ENCODE peak calls at places on chromosomes 3 and 15, in seven cellular contexts. B, N, T, S, L, Q and I are unnamed samples.

GRCh38 chr15:70582143-70582945 is 181.0 kb downstream of the UACA start:
- DNase-seq in N (peak), L (no peak), B (no peak), S (no peak), Q (no peak), T (no peak), I (no peak)

GRCh38 chr3:23258110-23258509 is 55.0 kb downstream of the UBE2E2 start:
- DNase-seq in Q (no peak), T (no peak), S (no peak), N (no peak), B (no peak), L (no peak), I (no peak)

GRCh38 chr15:20106026-20106425 is 435.6 kb downstream of the GOLGA6L6 start:
- DNase-seq in S (no peak), B (no peak), T (no peak), N (no peak), Q (no peak), L (no peak), I (no peak)

GRCh38 chr3:139267300-139268246 is 76.2 kb upstream of the MRPS22 start:
- DNase-seq in S (no peak), N (no peak), B (no peak), T (no peak), Q (no peak), L (no peak), I (no peak)

GRCh38 chr3:45509038-45509767 is 85.3 kb upstream of the LIMD1 start:
- DNase-seq in B (no peak), N (peak), S (no peak), T (peak), Q (no peak), L (peak), I (peak)

GRCh38 chr15:101504866-101505609 is 15.5 kb upstream of the PCSK6 start:
- DNase-seq in Q (no peak), T (no peak), L (no peak), S (no peak), N (no peak), B (no peak), I (no peak)

GRCh38 chr3:186025161-186025560 is 83.7 kb downstream of the ETV5 start:
- DNase-seq in B (no peak), N (peak), S (no peak), Q (no peak), L (no peak), T (peak), I (peak)

GRCh38 chr15:87681054-87681453 is 575.5 kb downstream of the NTRK3 start:
- DNase-seq in T (no peak), S (no peak), B (no peak), L (no peak), Q (no peak), N (no peak), I (no peak)

GRCh38 chr15:73617310-73617709 is 15.9 kb downstream of the NPTN start:
- DNase-seq in Q (no peak), T (no peak), N (no peak), B (no peak), L (no peak), S (no peak), I (peak)

GRCh38 chr3:37594873-37595783 is 266.6 kb upstream of the CTDSPL start:
- DNase-seq in T (no peak), N (no peak), B (no peak), Q (no peak), S (no peak), L (no peak), I (no peak)

GRCh38 chr3:54086639-54087405 is 35.5 kb upstream of the CACNA2D3 start:
- DNase-seq in L (no peak), B (no peak), Q (no peak), T (no peak), N (no peak), S (no peak), I (no peak)

GRCh38 chr3:161148832-161149475 is 43.8 kb upstream of the B3GALNT1 start:
- DNase-seq in L (no peak), B (no peak), T (no peak), S (no peak), N (peak), Q (no peak), I (no peak)

GRCh38 chr3:40623567-40623966 is 98.8 kb downstream of the ZNF621 start:
- DNase-seq in B (no peak), T (peak), S (no peak), N (no peak), Q (no peak), L (no peak), I (peak)

GRCh38 chr3:142647856-142648255 is 51.7 kb downstream of the PLS1 start:
- DNase-seq in S (no peak), N (no peak), T (no peak), B (no peak), Q (no peak), L (no peak), I (no peak)

GRCh38 chr3:42174679-42175660 is 83.8 kb downstream of the TRAK1 start:
- DNase-seq in Q (no peak), L (no peak), S (no peak), N (no peak), T (no peak), B (no peak), I (no peak)

GRCh38 chr15:78077053-78077859 is at the start of gene TBC1D2B:
- DNase-seq in B (peak), T (peak), Q (peak), N (peak), L (peak), S (peak), I (peak)

GRCh38 chr3:85508659-85509058 is 549.9 kb downstream of the CADM2 start:
- DNase-seq in S (no peak), Q (no peak), L (no peak), B (no peak), T (no peak), N (no peak), I (no peak)